ENCODE peak calls at places on chromosomes 4 and X, in six cellular contexts. N is H1, Z is IMR-90, O is neuronal stem cell, X is mesenchymal stem cell, T is mesendoderm. G is an unnamed sample. For H3K4me1, the result is how much of the 10 kb centered on the place peaks cover.

GRCh38 chr4:184648220-184649025 is 824 bp downstream of the CASP3 start:
- DNase-seq in N (no peak), Z (peak), O (peak), X (peak), T (peak), G (peak)

GRCh38 chr4:87038837-87039715 is 104.3 kb downstream of the AFF1 start:
- DNase-seq in N (no peak), Z (peak), O (peak), X (peak), T (peak), G (peak)

GRCh38 chr4:132297346-132297745 is 851.7 kb upstream of the PCDH10 start:
- DNase-seq in N (no peak), Z (peak), O (no peak), X (peak), T (peak), G (peak)

GRCh38 chr4:128347930-128348660 is 60.5 kb upstream of the PGRMC2 start:
- DNase-seq in N (no peak), Z (peak), O (no peak), X (peak), T (no peak), G (no peak)

GRCh38 chr4:123874044-123874443 is 477.4 kb downstream of the SPRY1 start:
- DNase-seq in N (no peak), Z (no peak), O (no peak), X (no peak), T (no peak), G (no peak)

GRCh38 chr4:5004496-5004895 is 14.8 kb downstream of the CYTL1 start:
- DNase-seq in N (no peak), Z (no peak), O (no peak), X (no peak), T (no peak), G (no peak)

GRCh38 chrX:97563531-97564133 is 679.9 kb downstream of the RPA4 start:
- DNase-seq in N (no peak), Z (peak), O (no peak), X (peak), T (no peak), G (no peak)

GRCh38 chrX:104370089-104370488 is 115.4 kb upstream of the ESX1 start:
- DNase-seq in N (no peak), Z (no peak), O (no peak), X (peak), T (peak), G (peak)

GRCh38 chrX:47514553-47515235 is 31.7 kb upstream of the ZNF41 start:
- DNase-seq in N (no peak), Z (peak), O (no peak), X (peak), T (no peak), G (peak)

GRCh38 chr4:25654971-25655963 is at the start of gene SLC34A2:
- DNase-seq in N (peak), Z (no peak), O (peak), X (no peak), T (peak), G (peak)

GRCh38 chr4:183154701-183155391 is 55.8 kb downstream of the WWC2 start:
- DNase-seq in N (no peak), Z (peak), O (no peak), X (no peak), T (peak), G (no peak)

GRCh38 chrX:130120321-130120731 is 10.0 kb upstream of the ELF4 start:
- DNase-seq in N (no peak), Z (no peak), O (no peak), X (peak), T (peak), G (peak)

GRCh38 chrX:110421499-110422455 is 63.1 kb downstream of the RTL9 start:
- DNase-seq in N (no peak), Z (no peak), O (no peak), X (no peak), T (no peak), G (no peak)

GRCh38 chr4:131370846-131371245 is 1778.2 kb upstream of the PCDH10 start:
- DNase-seq in N (no peak), Z (no peak), O (no peak), X (no peak), T (no peak), G (no peak)

GRCh38 chrX:11558972-11559371 is 106.7 kb downstream of the ARHGAP6 start:
- DNase-seq in N (no peak), Z (no peak), O (no peak), X (peak), T (peak), G (peak)

GRCh38 chr4:8188085-8188484 is 11.0 kb upstream of the SH3TC1 start:
- DNase-seq in N (no peak), Z (no peak), O (no peak), X (peak), T (no peak), G (no peak)

GRCh38 chr4:126860308-126860707 is 772.4 kb upstream of the INTU start:
- DNase-seq in N (no peak), Z (no peak), O (no peak), X (no peak), T (no peak), G (no peak)

GRCh38 chrX:53073115-53073581 is 9.0 kb upstream of the TSPYL2 start:
- DNase-seq in N (no peak), Z (no peak), O (no peak), X (no peak), T (peak), G (no peak)

GRCh38 chrX:56932653-56933339 is 62.5 kb downstream of the SPIN3 start:
- DNase-seq in N (no peak), Z (no peak), O (no peak), X (no peak), T (no peak), G (no peak)

GRCh38 chr4:26140150-26140898 is 180.5 kb upstream of the RBPJ start:
- DNase-seq in N (no peak), Z (peak), O (no peak), X (peak), T (peak), G (no peak)

GRCh38 chr4:154329939-154330338 is 161.7 kb downstream of the DCHS2 start:
- DNase-seq in N (no peak), Z (peak), O (no peak), X (peak), T (no peak), G (peak)

GRCh38 chr4:66266035-66266434 is 595.7 kb upstream of the EPHA5 start:
- DNase-seq in N (peak), Z (no peak), O (no peak), X (no peak), T (peak), G (no peak)

GRCh38 chr4:7968262-7968896 is 28.7 kb upstream of the AFAP1 start:
- DNase-seq in N (no peak), Z (no peak), O (no peak), X (no peak), T (no peak), G (no peak)

GRCh38 chr4:52665592-52665991 is 6.5 kb upstream of the USP46 start:
- DNase-seq in N (no peak), Z (no peak), O (no peak), X (no peak), T (peak), G (no peak)

GRCh38 chrX:110156167-110156754 is 153.3 kb downstream of the TMEM164 start:
- DNase-seq in N (no peak), Z (no peak), O (no peak), X (no peak), T (no peak), G (no peak)

GRCh38 chr4:26074672-26075071 is 160.7 kb downstream of the SMIM20 start:
- DNase-seq in N (no peak), Z (no peak), O (no peak), X (peak), T (peak), G (peak)

GRCh38 chrX:140815868-140816267 is 106.3 kb downstream of the LINC00632 start:
- DNase-seq in N (no peak), Z (peak), O (no peak), X (no peak), T (no peak), G (peak)

GRCh38 chr4:41318839-41319530 is 62.3 kb downstream of the UCHL1 start:
- DNase-seq in N (no peak), Z (no peak), O (no peak), X (peak), T (peak), G (peak)

GRCh38 chr4:932713-933070 is 432 bp downstream of the TMEM175 start:
- DNase-seq in N (no peak), Z (peak), O (peak), X (peak), T (no peak), G (no peak)

GRCh38 chr4:54498661-54499111 is 159.1 kb upstream of the KIT start:
- DNase-seq in N (no peak), Z (peak), O (no peak), X (peak), T (peak), G (peak)

GRCh38 chrX:40173662-40174593 is 76.2 kb upstream of the BCOR start:
- DNase-seq in N (no peak), Z (no peak), O (no peak), X (peak), T (peak), G (peak)

GRCh38 chr4:185837415-185838103 is 25.6 kb upstream of the SORBS2 start:
- DNase-seq in N (no peak), Z (peak), O (no peak), X (no peak), T (no peak), G (no peak)
- H2BK5ac ChIP-seq in N (peak), Z (no peak), O (no peak), X (no peak), T (no peak), G (no peak)

DNA sequence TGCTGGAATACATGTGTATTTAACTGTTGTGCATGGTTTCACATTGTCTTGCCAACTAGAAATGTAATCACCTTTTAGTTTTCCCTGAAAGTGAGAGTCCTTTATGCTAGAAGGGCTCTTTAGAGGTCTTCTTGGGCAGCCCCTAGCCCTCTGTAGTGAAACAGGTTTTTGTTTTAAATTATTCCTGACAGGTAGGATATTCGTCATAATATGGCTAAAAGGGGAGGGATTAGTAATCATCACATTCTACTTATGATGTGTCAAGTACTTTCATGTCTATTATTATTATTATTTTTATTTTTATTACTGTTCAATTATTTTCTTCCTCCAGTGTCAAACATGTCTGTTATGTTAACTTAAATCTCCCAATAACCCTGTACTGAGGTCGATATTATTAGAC is 35.5 kb downstream of the MSN start:
- DNase-seq in N (no peak), Z (no peak), O (no peak), X (no peak), T (no peak), G (no peak)
- H3K4me1 ChIP-seq in N (under half), Z (under half), O (under half), X (under half), T (under half), G (under half)

GRCh38 chr4:140096483-140096861 is 57.5 kb downstream of the MAML3 start:
- DNase-seq in N (no peak), Z (no peak), O (no peak), X (no peak), T (peak), G (peak)
- H3K4me3 ChIP-seq in N (no peak), Z (no peak), O (no peak), X (no peak), T (no peak), G (no peak)

GRCh38 chrX:38803609-38804480 is 2.6 kb downstream of the MID1IP1 start:
- DNase-seq in N (peak), Z (peak), O (peak), X (peak), T (peak), G (peak)
- H2BK5ac ChIP-seq in N (peak), Z (peak), O (no peak), X (peak), T (peak), G (peak)